ENCODE peak calls at places on chromosomes 13 and 19, in five cellular contexts. G is transverse colon, Z is heart right ventricle, E is fibroblast of pulmonary artery, O is cardiac fibroblast. A is an unnamed sample.

GRCh38 chr13:30341815-30342570 is 34.6 kb upstream of the KATNAL1 start:
- DNase-seq in G (peak), Z (peak), E (peak), O (peak), A (peak)

GRCh38 chr19:3073159-3073563 is 10.9 kb upstream of the TLE5 start:
- DNase-seq in G (peak), Z (no peak), E (peak), O (peak), A (peak)

GRCh38 chr19:41133260-41133659 is 19.0 kb downstream of the CYP2F1 start:
- DNase-seq in G (no peak), Z (no peak), E (no peak), O (peak), A (no peak)

GRCh38 chr19:5635427-5635826 is 12.5 kb downstream of the SAFB start:
- DNase-seq in G (no peak), Z (no peak), E (no peak), O (no peak), A (no peak)

GRCh38 chr13:29925457-29925856 is 75.0 kb upstream of the UBL3 start:
- DNase-seq in G (peak), Z (peak), E (peak), O (peak), A (peak)

GRCh38 chr13:110130431-110130830 is 176.5 kb downstream of the COL4A1 start:
- DNase-seq in G (no peak), Z (no peak), E (no peak), O (no peak), A (no peak)

GRCh38 chr13:108346376-108346775 is 76.9 kb downstream of the TNFSF13B start:
- DNase-seq in G (no peak), Z (no peak), E (no peak), O (no peak), A (peak)

GRCh38 chr13:29513002-29513980 is 82.2 kb downstream of the SLC7A1 start:
- DNase-seq in G (no peak), Z (no peak), E (no peak), O (no peak), A (no peak)

GRCh38 chr13:82688400-82688999 is 1193.8 kb downstream of the SLITRK1 start:
- DNase-seq in G (no peak), Z (no peak), E (peak), O (peak), A (no peak)

GRCh38 chr13:27487776-27488175 is 37.4 kb upstream of the MTIF3 start:
- DNase-seq in G (no peak), Z (no peak), E (no peak), O (no peak), A (no peak)

GRCh38 chr13:102325321-102325720 is 76.5 kb downstream of the FGF14 start:
- DNase-seq in G (no peak), Z (no peak), E (no peak), O (no peak), A (no peak)

GRCh38 chr13:111280226-111280625 is 40.2 kb upstream of the TEX29 start:
- DNase-seq in G (no peak), Z (no peak), E (no peak), O (no peak), A (no peak)

GRCh38 chr19:3692141-3693029 is 7.9 kb downstream of the PIP5K1C start:
- DNase-seq in G (no peak), Z (no peak), E (no peak), O (no peak), A (no peak)

GRCh38 chr13:21014666-21015170 is 46.7 kb downstream of the LATS2 start:
- DNase-seq in G (no peak), Z (peak), E (peak), O (peak), A (peak)

GRCh38 chr19:39514840-39515550 is at the start of gene SELENOV:
- DNase-seq in G (no peak), Z (no peak), E (no peak), O (peak), A (no peak)

GRCh38 chr13:112574476-112575294 is 13.3 kb downstream of the TUBGCP3 start:
- DNase-seq in G (no peak), Z (no peak), E (peak), O (no peak), A (no peak)

GRCh38 chr19:55385749-55386514 is at the start of gene RPL28:
- DNase-seq in G (peak), Z (peak), E (peak), O (peak), A (peak)

GRCh38 chr19:18832331-18833140 is 777 bp downstream of the UPF1 start:
- DNase-seq in G (peak), Z (no peak), E (no peak), O (peak), A (peak)

GRCh38 chr19:18830488-18830887 is 1.3 kb upstream of the UPF1 start:
- DNase-seq in G (no peak), Z (no peak), E (no peak), O (no peak), A (no peak)

GRCh38 chr19:18833849-18834643 is 2.3 kb downstream of the UPF1 start:
- DNase-seq in G (peak), Z (no peak), E (no peak), O (no peak), A (peak)

GRCh38 chr19:18833141-18833476 is 1.4 kb downstream of the UPF1 start:
- DNase-seq in G (no peak), Z (no peak), E (no peak), O (no peak), A (peak)

GRCh38 chr19:18831524-18832330 is at the start of gene UPF1:
- DNase-seq in G (peak), Z (peak), E (peak), O (peak), A (peak)
- TF ChIP-seq CTCF in G (no peak), Z (no peak), E (no peak), O (no peak), A (no peak)

GRCh38 chr19:48135411-48135810 is 24.8 kb upstream of the PLA2G4C start:
- DNase-seq in G (no peak), Z (no peak), E (no peak), O (no peak), A (peak)
- H3K4me3 ChIP-seq in G (no peak), Z (no peak), E (no peak), O (no peak), A (no peak)

DNA sequence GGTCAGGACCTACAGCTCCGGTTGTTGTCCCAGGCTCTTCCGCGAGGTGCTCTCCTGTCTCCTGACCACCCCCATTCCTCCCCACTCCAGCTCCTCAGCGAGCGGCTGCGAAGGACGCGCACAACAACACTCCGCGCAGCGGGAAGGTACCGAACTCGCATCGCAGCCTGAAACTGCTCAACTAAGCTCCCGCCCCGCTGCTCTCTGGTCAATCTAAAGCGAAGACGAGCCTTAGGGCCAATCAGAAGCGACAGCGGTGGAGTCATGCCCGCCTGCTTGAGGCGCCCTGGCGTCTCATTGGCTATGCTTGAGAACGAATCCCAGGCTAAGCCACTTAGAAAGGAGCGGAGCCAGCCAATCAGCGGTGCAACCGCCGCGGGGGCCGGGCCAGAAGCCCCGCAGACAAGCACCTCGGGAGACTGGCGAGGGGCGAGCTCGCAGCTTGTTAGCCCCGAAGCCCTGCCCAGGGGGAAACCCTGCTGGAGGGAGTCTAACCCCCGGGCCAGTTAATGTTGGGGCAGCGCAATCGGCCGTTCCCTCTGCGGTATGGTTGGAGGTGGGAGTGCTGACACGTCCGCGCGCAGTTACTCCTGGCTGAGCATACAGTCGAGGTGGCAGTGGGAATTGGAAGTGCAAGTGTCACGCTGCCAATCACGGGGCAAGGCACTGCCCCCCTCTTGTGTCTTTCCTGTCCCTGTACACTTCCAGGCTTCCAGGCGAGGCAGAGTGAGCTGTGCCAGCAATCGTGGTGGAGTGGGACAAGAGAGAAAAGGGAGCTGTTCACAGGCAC is 1.9 kb upstream of the ZBTB32 start:
- DNase-seq in G (peak), Z (peak), E (peak), O (peak), A (peak)
- TF ChIP-seq CTCF in G (no peak), Z (no peak), E (no peak), O (no peak), A (no peak)

DNA sequence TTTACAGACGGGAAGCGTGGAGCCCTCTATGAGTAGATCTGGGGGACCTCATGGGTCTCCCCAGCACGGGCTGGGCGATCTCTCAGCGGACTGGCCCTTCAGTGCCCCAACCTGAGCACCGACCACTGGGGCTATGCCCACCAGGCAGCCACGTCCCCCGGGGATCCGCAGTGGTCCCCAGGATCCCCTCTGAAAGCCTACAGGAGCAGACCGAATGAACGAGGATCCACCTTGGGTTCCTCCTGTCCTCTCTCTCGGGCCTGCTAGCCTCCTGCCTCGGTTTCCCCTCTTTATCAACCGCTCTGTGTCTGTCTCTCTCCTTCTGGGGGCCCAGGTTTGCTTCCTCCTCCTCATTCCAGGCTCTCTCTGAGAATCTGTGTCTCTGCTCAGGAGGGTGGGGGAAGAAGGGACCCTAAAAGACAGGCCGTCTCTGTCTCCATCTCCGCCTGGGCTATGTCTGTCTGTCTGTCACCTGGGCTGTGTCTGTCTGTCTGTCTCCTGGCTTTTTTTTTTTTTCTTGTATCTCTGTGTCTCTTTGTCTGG is 2.0 kb upstream of the MEIS3 start:
- DNase-seq in G (no peak), Z (no peak), E (no peak), O (no peak), A (no peak)
- H3K4me3 ChIP-seq in G (no peak), Z (no peak), E (no peak), O (no peak), A (no peak)

DNA sequence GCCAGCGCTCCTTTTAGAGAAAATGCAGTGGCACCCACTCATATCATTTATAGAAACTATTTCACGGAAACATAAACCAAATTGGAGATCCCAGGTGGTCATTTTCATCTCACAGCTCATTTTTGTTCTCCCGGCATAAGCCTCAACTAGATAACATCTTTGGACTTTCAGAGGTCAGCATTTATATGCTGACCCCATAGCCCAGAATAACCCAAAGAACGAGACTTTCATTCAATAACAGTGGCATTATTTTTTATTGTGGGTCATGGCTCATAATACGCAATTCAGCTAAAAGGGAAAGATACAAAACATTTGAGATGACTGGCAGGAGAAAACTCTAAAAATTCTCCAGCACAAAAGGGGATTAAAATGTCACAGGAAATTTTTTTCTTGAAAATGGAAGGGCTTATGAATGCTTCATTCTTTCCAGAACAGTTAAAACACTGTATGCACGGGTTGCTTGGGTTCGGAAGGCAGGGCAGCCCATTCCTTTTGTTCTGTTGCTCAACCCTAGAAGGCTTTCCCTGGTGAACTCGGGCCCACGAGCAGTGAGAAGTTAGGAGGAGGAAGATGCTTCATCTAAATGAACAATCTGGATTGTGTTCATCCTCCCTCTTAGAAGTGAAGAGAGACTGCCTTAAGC is 24.0 kb downstream of the STARD13 start:
- DNase-seq in G (no peak), Z (no peak), E (no peak), O (no peak), A (no peak)
- TF ChIP-seq CTCF in G (no peak), Z (no peak), E (no peak), O (no peak), A (no peak)

A was measured in epithelial cell of esophagus.